ENCODE peak calls at places on chromosomes 16 and 17, in four cellular contexts. J, V, K and R are unnamed samples.
A peak's percentile ranks its signal among the peaks of the same experiment; 100 is the strongest.

GRCh38 chr16:78321611-78322010 is 222.2 kb downstream of the WWOX start:
- DNase-seq in J (no peak), V (no peak), K (no peak), R (no peak)

GRCh38 chr16:81912395-81912794 is 98.9 kb downstream of the SDR42E1 start:
- DNase-seq in J (no peak), V (no peak), K (no peak), R (no peak)

GRCh38 chr17:57043276-57043675 is 41.8 kb upstream of the AKAP1 start:
- DNase-seq in J (no peak), V (no peak), K (no peak), R (no peak)

GRCh38 chr17:41588126-41588810 is 1.6 kb upstream of the KRT14 start:
- DNase-seq in J (no peak), V (no peak), K (peak; percentile 10), R (no peak)

GRCh38 chr17:57273471-57273870 is 17.1 kb downstream of the MSI2 start:
- DNase-seq in J (no peak), V (peak; percentile 48), K (no peak), R (no peak)

GRCh38 chr16:50611332-50611934 is 63.2 kb downstream of the NKD1 start:
- DNase-seq in J (no peak), V (no peak), K (peak; percentile 30), R (no peak)

GRCh38 chr17:6823011-6823442 is 8.5 kb downstream of the TEKT1 start:
- DNase-seq in J (peak; percentile 48), V (no peak), K (peak; percentile 77), R (no peak)

GRCh38 chr17:28475151-28475900 is 1.9 kb downstream of the SLC13A2 start:
- DNase-seq in J (peak; percentile 63), V (no peak), K (no peak), R (no peak)

GRCh38 chr17:57603978-57604377 is 141.1 kb downstream of the CCDC182 start:
- DNase-seq in J (no peak), V (peak; percentile 60), K (no peak), R (no peak)

DNA sequence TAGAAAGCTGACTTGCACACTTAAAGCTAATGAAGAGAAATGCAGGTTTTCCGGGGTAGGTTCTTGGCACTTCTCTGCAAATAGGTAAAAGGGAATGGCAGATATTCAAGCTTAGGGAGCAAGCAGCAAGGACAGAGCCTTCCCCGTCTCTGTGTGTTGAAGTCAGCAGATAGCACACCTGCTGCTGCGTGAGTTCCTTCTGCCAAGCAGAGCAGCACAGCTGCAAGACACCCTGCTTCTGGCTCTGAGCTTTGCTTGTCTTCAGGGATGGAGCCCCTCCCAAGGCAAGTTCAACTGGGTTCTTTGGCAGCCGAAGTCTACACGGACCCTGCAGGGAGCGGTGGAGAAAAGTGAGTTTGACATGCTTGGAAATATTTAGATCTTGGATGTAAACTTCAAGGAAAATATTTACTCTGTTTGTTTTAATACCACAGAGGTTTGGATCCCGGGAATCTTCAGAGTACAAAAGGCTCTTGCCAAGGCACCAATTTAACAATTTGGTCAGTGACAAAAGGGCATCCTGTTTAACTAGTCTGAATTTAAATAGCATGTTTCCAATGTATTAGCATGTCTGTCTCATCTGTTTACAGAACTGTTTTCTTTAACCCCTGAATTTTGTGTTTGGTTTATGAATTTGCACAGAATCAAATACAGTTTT is 113.4 kb upstream of the KCNJ16 start:
- DNase-seq in J (no peak), V (no peak), K (no peak), R (no peak)
- H3K9me3 ChIP-seq in J (peaks cover 20% of the 10 kb centered on the region), V (no peaks in the 10 kb centered on the region), K (no peaks in the 10 kb centered on the region), R (no peaks in the 10 kb centered on the region)

DNA sequence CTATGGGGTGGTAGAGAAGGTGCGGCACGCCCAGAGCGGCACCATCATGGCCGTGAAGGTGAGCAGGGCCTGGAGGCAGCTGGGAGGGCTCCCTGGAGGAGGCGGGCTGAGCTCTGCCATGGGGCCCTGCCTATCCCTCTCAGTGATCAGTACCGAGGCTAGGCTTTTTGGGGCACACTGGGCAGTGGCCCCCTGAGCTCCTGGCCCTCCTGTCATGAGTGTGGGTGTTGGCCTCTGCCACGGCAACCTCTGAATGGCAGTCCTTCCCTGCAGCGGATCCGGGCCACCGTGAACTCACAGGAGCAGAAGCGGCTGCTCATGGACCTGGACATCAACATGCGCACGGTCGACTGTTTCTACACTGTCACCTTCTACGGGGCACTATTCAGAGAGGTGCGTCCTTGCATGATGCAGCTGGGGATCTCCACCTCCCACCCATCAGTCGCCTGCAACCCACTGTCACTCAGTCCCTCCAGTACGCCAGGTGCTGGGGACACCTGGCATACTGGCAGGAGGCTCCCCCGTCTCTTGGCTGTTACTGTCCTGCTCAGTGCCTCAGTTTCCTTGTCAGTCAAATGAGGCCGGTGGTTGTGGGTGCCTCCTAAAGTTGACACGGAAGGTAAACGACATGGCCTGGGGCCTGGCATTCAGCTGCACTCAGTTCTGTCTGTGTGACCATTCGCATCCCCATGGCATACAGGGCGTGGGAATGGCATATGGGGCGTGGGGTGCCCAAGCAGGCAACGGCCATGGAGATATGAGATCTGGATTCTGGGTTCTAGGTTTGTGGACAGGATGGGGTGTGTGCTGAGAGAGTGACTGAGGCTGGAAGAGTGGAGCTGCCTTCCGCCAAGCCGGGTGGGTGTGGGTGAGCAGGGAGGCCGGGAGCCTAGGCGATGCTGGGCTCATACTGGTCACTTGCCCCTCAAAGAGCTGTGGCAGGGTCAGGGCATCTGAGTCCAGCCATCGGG is 16.4 kb downstream of the MAP2K3 start:
- DNase-seq in J (no peak), V (no peak), K (no peak), R (no peak)
- H3K9me3 ChIP-seq in J (no peaks in the 10 kb centered on the region), V (no peaks in the 10 kb centered on the region), K (no peaks in the 10 kb centered on the region), R (no peaks in the 10 kb centered on the region)

DNA sequence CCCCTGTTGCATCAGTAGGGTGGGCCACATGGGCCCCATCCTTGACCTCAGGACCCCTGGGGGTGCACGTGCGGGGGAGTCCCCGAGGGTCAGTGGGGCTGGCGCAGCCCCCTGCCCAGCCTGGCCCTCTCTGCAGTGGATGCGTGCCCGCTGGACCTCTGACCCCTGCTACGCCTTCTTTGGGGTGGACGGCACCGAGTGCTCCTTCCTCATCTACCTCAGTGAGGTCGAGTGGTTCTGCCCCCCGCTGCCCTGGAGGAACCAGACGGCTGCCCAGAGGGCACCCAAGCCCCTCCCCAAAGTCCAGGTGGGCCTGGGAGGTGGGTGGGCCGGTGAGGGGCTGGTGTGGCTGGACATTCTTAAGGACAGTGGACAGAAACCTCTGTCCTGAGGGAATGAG is 35.9 kb downstream of the MGAT5B start:
- DNase-seq in J (no peak), V (no peak), K (no peak), R (no peak)
- H3K9me3 ChIP-seq in J (no peaks in the 10 kb centered on the region), V (no peaks in the 10 kb centered on the region), K (no peaks in the 10 kb centered on the region), R (no peaks in the 10 kb centered on the region)

GRCh38 chr16:88962478-88963152 is 14.4 kb downstream of the CBFA2T3 start:
- DNase-seq in J (no peak), V (no peak), K (no peak), R (no peak)
- H3K9me3 ChIP-seq in J (no peaks in the 10 kb centered on the region), V (no peaks in the 10 kb centered on the region), K (no peaks in the 10 kb centered on the region), R (no peaks in the 10 kb centered on the region)

GRCh38 chr16:60763869-60764268 is 1272.4 kb downstream of the CDH8 start:
- DNase-seq in J (no peak), V (no peak), K (no peak), R (no peak)
- H3K9me3 ChIP-seq in J (no peaks in the 10 kb centered on the region), V (no peaks in the 10 kb centered on the region), K (no peaks in the 10 kb centered on the region), R (no peaks in the 10 kb centered on the region)

DNA sequence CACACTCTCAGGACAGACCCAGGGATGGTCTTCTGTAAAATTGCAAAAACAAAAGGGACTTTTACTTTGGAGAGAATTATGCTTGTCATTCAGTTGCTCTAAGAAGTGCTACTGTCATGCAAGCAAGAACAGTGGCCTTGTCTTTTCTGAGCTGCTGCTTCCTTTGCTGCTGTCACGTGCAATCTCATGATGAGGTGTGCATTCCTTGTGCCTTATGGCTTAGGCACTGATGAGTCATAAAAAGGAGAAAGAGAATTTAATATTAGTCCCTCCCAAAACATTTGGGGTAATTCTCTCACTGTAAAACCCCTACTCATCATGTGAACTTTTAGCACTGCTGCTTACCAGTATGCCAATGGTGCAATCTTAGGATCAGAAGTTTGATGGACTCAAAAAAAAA is 2051.3 kb downstream of the TP53TG3F start:
- DNase-seq in J (no peak), V (no peak), K (no peak), R (no peak)
- H3K9me3 ChIP-seq in J (no peaks in the 10 kb centered on the region), V (no peaks in the 10 kb centered on the region), K (no peaks in the 10 kb centered on the region), R (no peaks in the 10 kb centered on the region)

DNA sequence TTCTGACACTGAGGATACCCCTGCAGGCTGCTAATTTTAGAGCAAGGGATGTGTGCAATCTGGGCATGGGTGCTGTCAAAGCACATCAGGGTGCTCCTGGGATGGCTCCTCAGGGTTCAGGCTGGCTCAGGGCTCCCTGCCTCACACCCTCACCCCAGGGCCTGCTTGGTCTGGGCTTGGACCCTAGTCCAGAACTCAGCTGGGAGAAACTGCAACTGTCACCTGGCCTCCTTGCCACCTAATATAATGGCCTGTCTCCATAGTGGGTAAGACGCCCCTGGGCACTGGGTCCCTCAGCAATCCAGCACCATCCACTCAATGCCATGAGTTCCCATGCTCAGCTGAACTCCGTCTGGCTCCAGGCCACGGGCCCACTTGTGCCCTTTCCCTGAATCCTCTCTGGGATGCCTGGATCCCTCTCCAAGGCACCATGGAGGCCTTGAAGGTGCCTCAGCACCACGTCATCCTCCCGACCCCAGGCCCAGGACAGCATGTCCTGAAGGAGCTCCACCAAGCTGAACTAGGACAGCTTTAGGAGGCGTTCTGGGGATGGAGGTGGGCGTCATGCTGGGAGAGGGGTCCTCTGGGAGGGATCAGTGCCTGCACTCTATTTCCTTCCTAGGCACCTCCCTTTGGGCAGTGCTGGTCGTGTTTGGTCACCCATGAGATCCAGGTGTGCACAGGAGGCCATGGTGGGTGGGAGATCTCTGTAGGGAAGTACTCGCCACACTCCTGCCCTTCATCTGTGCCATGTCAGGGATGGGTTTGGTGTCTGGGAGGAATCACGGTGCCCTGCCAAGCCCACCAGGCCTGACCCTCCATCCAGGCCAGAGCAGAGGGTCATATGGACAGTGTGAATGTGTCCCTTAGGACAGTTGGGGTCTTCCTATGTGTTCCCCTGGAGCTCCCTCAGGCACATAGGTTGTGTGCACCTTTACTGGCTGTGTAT is 1688.4 kb downstream of the TP53TG3F start:
- DNase-seq in J (no peak), V (peak; percentile 36), K (no peak), R (no peak)
- H3K9me3 ChIP-seq in J (peaks cover 5% of the 10 kb centered on the region), V (no peaks in the 10 kb centered on the region), K (no peaks in the 10 kb centered on the region), R (no peaks in the 10 kb centered on the region)

DNA sequence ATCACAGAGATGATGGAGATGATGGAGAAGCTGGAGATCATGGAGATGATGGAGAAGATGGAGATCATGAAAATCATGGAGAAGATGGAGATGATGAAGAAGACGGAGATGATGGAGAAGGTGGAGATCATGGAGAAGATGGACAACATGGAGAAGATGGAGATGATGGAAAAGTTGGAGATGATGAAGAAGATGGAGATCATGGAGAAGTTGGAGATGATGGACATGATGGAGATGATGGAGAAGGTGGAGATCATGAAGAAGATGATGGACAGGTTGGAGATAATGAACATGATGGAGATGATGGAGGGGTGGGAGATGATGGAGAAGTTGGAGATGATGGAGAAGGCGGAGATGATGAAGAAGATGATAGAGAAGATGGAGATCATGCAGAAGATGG is 34.5 kb downstream of the RBFOX3 start:
- DNase-seq in J (no peak), V (no peak), K (no peak), R (no peak)
- H3K9me3 ChIP-seq in J (peaks cover 5% of the 10 kb centered on the region), V (no peaks in the 10 kb centered on the region), K (no peaks in the 10 kb centered on the region), R (no peaks in the 10 kb centered on the region)

GRCh38 chr16:48591976-48592375 is 18.0 kb downstream of the N4BP1 start:
- DNase-seq in J (no peak), V (no peak), K (no peak), R (no peak)
- H3K9me3 ChIP-seq in J (peaks cover 25% of the 10 kb centered on the region), V (no peaks in the 10 kb centered on the region), K (no peaks in the 10 kb centered on the region), R (no peaks in the 10 kb centered on the region)